ENCODE peak calls at places on chromosomes 6 and 20, in five cellular contexts. Y, D, A, S and K are unnamed samples.

GRCh38 chr6:148247386-148248063 is 95.1 kb upstream of the SASH1 start:
- DNase-seq in Y (no peak), D (no peak), A (no peak), S (no peak), K (no peak)

GRCh38 chr20:8652396-8652795 is 416.5 kb upstream of the PLCB4 start:
- DNase-seq in Y (no peak), D (no peak), A (no peak), S (no peak), K (no peak)

GRCh38 chr6:68040312-68040778 is 594.7 kb upstream of the ADGRB3 start:
- DNase-seq in Y (no peak), D (no peak), A (no peak), S (no peak), K (no peak)

GRCh38 chr20:60354181-60354580 is 396.0 kb downstream of the CDH26 start:
- DNase-seq in Y (no peak), D (no peak), A (no peak), S (no peak), K (no peak)

GRCh38 chr6:165049362-165049761 is 260.0 kb downstream of the C6orf118 start:
- DNase-seq in Y (no peak), D (peak), A (no peak), S (no peak), K (no peak)

GRCh38 chr20:62737971-62738881 is 29.6 kb downstream of the NTSR1 start:
- DNase-seq in Y (no peak), D (no peak), A (no peak), S (no peak), K (peak)

GRCh38 chr20:60046011-60046413 is 87.8 kb downstream of the CDH26 start:
- DNase-seq in Y (no peak), D (peak), A (no peak), S (no peak), K (no peak)

GRCh38 chr6:45500924-45501816 is 123.4 kb upstream of the SUPT3H start:
- DNase-seq in Y (no peak), D (no peak), A (no peak), S (peak), K (no peak)

GRCh38 chr20:62339647-62340062 is 27.5 kb downstream of the LAMA5 start:
- DNase-seq in Y (peak), D (peak), A (peak), S (peak), K (no peak)

GRCh38 chr20:57902478-57902877 is 192.7 kb upstream of the PMEPA1 start:
- DNase-seq in Y (no peak), D (no peak), A (no peak), S (peak), K (no peak)

GRCh38 chr20:48657426-48658197 is 170.2 kb downstream of the PREX1 start:
- DNase-seq in Y (peak), D (peak), A (peak), S (peak), K (peak)

GRCh38 chr6:150464966-150465365 is 96.2 kb downstream of the IYD start:
- DNase-seq in Y (no peak), D (no peak), A (no peak), S (no peak), K (no peak)

GRCh38 chr6:119655124-119655523 is 305.6 kb upstream of the MAN1A1 start:
- DNase-seq in Y (no peak), D (no peak), A (no peak), S (no peak), K (no peak)

GRCh38 chr6:86122086-86122485 is 479.4 kb upstream of the SYNCRIP start:
- DNase-seq in Y (no peak), D (no peak), A (no peak), S (no peak), K (no peak)

GRCh38 chr6:119209452-119210205 is 131.2 kb upstream of the FAM184A start:
- DNase-seq in Y (peak), D (no peak), A (no peak), S (no peak), K (no peak)

GRCh38 chr6:26121141-26122004 is 34.1 kb downstream of the HFE start:
- DNase-seq in Y (no peak), D (no peak), A (no peak), S (no peak), K (no peak)

GRCh38 chr6:43013020-43013842 is 515 bp downstream of the MEA1 start:
- DNase-seq in Y (no peak), D (peak), A (no peak), S (no peak), K (no peak)

GRCh38 chr6:119326291-119327005 is 23.1 kb downstream of the MAN1A1 start:
- DNase-seq in Y (no peak), D (no peak), A (no peak), S (no peak), K (no peak)

GRCh38 chr6:66340736-66341135 is 633.7 kb upstream of the EYS start:
- DNase-seq in Y (no peak), D (no peak), A (no peak), S (no peak), K (no peak)

DNA sequence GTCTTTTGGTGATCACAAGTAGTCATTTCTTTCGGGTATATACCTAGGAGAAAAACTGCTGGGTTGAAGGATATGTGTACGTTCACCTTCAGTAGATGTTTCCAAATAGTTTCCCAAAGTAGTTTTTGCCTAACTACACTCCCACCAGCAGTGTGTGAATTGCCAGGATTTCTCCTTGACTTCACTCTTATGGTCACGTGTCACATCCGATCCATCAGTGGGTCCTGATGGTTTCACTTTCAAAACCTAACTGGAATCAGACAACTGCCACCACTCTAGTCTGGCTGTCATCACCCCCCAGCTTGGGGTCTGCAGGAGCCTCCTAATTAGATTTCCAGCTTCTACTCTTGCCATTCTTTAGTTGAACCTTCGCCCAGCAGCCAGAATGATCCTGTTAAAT is 8.5 kb upstream of the SLC12A5 start:
- DNase-seq in Y (no peak), D (no peak), A (no peak), S (no peak), K (no peak)
- TF ChIP-seq CTCF in Y (no peak), D (no peak), A (no peak), S (no peak), K (no peak)

GRCh38 chr6:20875369-20875963 is 341.2 kb downstream of the CDKAL1 start:
- DNase-seq in Y (no peak), D (no peak), A (no peak), S (no peak), K (no peak)

GRCh38 chr6:20877008-20877937 is 343.0 kb downstream of the CDKAL1 start:
- DNase-seq in Y (peak), D (no peak), A (no peak), S (peak), K (no peak)

GRCh38 chr6:20870493-20870892 is 336.2 kb downstream of the CDKAL1 start:
- DNase-seq in Y (no peak), D (no peak), A (no peak), S (no peak), K (no peak)

GRCh38 chr6:20876016-20876415 is 341.8 kb downstream of the CDKAL1 start:
- DNase-seq in Y (no peak), D (no peak), A (no peak), S (no peak), K (no peak)

GRCh38 chr6:20873425-20874190 is 339.4 kb downstream of the CDKAL1 start:
- DNase-seq in Y (no peak), D (no peak), A (no peak), S (no peak), K (no peak)
- TF ChIP-seq CTCF in Y (peak), D (no peak), A (no peak), S (no peak), K (no peak)

DNA sequence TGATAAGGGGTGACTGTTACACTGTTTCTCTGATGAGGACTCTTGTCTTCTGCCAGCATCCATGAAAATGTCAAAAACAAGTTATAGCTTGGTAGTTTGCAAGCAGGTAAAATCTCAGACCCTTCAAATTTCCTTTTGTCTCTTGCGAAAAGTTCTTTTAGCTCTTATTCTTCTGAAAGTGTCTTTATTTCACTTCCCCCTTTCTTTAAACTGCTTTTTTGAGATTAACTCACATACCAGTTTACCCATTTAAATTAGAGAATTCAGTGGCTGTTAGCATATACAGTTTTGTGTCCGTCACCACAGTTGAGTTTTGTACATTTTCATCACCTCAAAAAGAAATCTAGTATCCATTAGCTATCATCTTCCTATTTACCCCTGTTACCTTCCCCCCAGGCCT is 109.3 kb downstream of the CDYL start:
- DNase-seq in Y (no peak), D (no peak), A (no peak), S (peak), K (no peak)
- TF ChIP-seq CTCF in Y (no peak), D (no peak), A (no peak), S (no peak), K (no peak)

DNA sequence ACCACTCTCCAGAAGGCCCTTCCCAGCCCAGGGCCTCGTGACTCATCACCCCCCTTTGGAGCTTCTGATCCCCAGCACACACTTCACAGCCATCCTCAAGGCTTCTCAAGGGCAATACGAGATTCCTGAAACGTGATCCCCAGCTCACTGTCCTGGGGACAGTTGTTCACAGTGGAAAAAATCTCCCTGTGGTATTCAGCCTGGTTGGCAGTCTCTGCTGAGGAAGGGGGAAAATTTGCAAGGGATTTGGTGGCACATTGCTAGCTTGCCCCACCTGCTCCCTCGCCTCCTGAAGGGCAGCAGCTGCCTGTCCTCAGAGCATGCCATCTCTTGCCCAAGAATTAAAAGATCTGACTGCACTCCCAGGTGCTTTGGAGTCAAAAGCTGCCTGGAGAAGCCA is 20.7 kb upstream of the PKHD1 start:
- DNase-seq in Y (no peak), D (no peak), A (no peak), S (no peak), K (no peak)
- TF ChIP-seq CTCF in Y (no peak), D (no peak), A (no peak), S (no peak), K (no peak)

DNA sequence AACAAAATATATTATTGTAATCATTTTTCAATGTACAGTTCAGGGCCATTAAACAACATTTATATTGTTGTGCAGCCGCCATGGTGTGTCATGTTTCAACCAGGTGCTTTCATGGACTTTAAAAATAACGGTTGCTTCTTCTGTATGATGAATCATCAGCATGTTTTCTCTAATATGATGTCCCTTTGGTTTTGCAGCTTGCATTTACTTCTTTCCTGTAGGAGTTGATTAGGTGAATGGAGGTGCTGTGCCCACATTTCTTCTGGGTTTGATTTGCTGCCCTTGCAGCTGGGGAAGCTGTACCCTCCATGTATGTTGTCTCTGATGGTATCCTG is 54.9 kb upstream of the TULP4 start:
- DNase-seq in Y (no peak), D (no peak), A (no peak), S (no peak), K (no peak)
- TF ChIP-seq CTCF in Y (no peak), D (no peak), A (no peak), S (no peak), K (no peak)

DNA sequence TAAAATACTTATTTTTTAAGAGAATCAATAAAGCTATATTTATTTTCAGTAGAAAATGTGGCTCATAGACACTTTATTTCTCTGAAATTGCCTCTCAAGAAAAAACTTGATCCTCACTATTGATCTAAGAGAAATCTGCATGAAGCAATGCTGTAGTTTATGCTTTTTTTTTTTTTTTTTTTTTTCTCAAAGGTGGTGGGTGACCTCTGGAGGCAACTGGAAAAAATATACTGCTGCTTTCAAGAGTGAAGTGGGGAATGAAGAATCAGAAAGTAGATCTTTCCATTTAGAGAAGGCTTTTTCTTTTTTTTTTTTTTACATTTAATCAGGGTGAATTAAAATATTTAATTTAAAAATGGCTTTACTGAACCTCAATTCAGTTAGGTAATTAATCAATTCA is 169.3 kb downstream of the SLC16A10 start:
- DNase-seq in Y (no peak), D (no peak), A (no peak), S (no peak), K (no peak)
- TF ChIP-seq CTCF in Y (no peak), D (no peak), A (no peak), S (no peak), K (peak)

DNA sequence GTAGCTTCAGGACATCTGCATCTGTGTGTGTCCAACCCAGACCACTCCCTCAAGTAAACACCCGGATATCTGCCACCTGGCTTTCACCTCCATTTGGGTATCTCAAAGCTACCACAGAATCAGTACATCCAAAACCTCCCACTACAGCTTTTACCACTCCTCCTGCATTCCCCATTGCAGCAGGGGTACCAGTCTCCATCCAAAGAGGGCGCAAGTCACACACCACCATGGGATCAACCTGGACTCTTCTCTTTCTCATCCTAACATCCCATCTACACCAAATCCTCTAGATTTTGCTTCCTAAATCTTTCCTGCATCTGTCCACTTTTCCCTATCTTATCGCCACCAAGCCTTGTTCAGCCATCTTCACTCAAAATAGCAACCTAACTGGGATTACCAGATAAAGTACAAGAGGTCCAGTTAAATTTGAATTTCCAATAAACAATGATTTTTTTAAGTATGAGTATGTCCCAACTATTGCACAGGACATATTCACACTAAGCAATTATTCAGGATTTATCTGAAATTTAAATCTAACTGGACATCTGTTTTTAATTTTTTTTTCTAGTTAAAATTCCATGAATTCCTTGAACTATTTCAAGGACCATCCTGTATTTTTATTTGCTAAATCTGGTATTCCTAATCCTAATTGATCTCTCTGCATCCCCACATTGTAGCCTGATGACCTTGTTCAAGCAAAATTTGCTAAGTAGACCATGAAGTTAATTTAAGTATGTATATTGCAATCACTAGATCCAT is 164.3 kb upstream of the MLN start:
- DNase-seq in Y (no peak), D (no peak), A (no peak), S (no peak), K (peak)
- TF ChIP-seq CTCF in Y (peak), D (no peak), A (no peak), S (no peak), K (no peak)